ENCODE peak calls at places on chromosomes 11 and 22, in six cellular contexts. One of them, this sample, is unnamed.

GRCh38 chr11:118916842-118917388 is 8.8 kb downstream of the BCL9L start:
- DNase-seq in HepG2: peak
- DNase-seq in IMR-90: peak
- DNase-seq in WTC11: peak
- DNase-seq in A549: peak
- DNase-seq in SK-N-SH: no peak
- DNase-seq in this sample: no peak

GRCh38 chr11:118126082-118126838 is 26.4 kb downstream of the SCN4B start:
- DNase-seq in IMR-90: no peak
- DNase-seq in A549: peak
- DNase-seq in SK-N-SH: no peak
- DNase-seq in WTC11: no peak
- DNase-seq in HepG2: no peak
- DNase-seq in this sample: no peak

GRCh38 chr22:36741204-36741793 is 34.6 kb downstream of the IFT27 start:
- DNase-seq in A549: peak
- DNase-seq in SK-N-SH: peak
- DNase-seq in HepG2: no peak
- DNase-seq in IMR-90: no peak
- DNase-seq in WTC11: no peak
- DNase-seq in this sample: no peak

GRCh38 chr11:104442320-104442719 is 278.4 kb upstream of the PDGFD start:
- DNase-seq in HepG2: no peak
- DNase-seq in SK-N-SH: no peak
- DNase-seq in IMR-90: no peak
- DNase-seq in WTC11: no peak
- DNase-seq in A549: peak
- DNase-seq in this sample: no peak

GRCh38 chr11:41508121-41508520 is 48.7 kb upstream of the LRRC4C start:
- DNase-seq in WTC11: no peak
- DNase-seq in HepG2: no peak
- DNase-seq in A549: no peak
- DNase-seq in IMR-90: no peak
- DNase-seq in SK-N-SH: no peak
- DNase-seq in this sample: no peak

GRCh38 chr11:118661425-118662301 is 17.8 kb downstream of the TREH start:
- DNase-seq in WTC11: no peak
- DNase-seq in HepG2: no peak
- DNase-seq in SK-N-SH: no peak
- DNase-seq in IMR-90: no peak
- DNase-seq in A549: no peak
- DNase-seq in this sample: no peak

GRCh38 chr11:79269923-79270322 is 170.9 kb downstream of the TENM4 start:
- DNase-seq in WTC11: peak
- DNase-seq in IMR-90: no peak
- DNase-seq in SK-N-SH: peak
- DNase-seq in A549: no peak
- DNase-seq in HepG2: no peak
- DNase-seq in this sample: no peak

GRCh38 chr11:35114901-35115687 is 23.9 kb upstream of the CD44 start:
- DNase-seq in A549: no peak
- DNase-seq in WTC11: no peak
- DNase-seq in SK-N-SH: no peak
- DNase-seq in HepG2: no peak
- DNase-seq in IMR-90: no peak
- DNase-seq in this sample: no peak

GRCh38 chr11:6557063-6557462 is 46.4 kb downstream of the RRP8 start:
- DNase-seq in SK-N-SH: no peak
- DNase-seq in HepG2: no peak
- DNase-seq in A549: no peak
- DNase-seq in IMR-90: no peak
- DNase-seq in WTC11: no peak
- DNase-seq in this sample: no peak

GRCh38 chr11:64905516-64906313 is 11.3 kb downstream of the ATG2A start:
- DNase-seq in SK-N-SH: no peak
- DNase-seq in HepG2: no peak
- DNase-seq in WTC11: no peak
- DNase-seq in A549: no peak
- DNase-seq in IMR-90: no peak
- DNase-seq in this sample: no peak

GRCh38 chr22:22431271-22432220 is 77.0 kb downstream of the ZNF280B start:
- DNase-seq in HepG2: peak
- DNase-seq in A549: peak
- DNase-seq in SK-N-SH: peak
- DNase-seq in IMR-90: peak
- DNase-seq in WTC11: peak
- DNase-seq in this sample: no peak

GRCh38 chr11:41102471-41102870 is 357.0 kb downstream of the LRRC4C start:
- DNase-seq in A549: no peak
- DNase-seq in SK-N-SH: no peak
- DNase-seq in HepG2: no peak
- DNase-seq in IMR-90: no peak
- DNase-seq in WTC11: no peak
- DNase-seq in this sample: no peak

GRCh38 chr22:28329582-28330073 is 350.0 kb downstream of the TTC28 start:
- DNase-seq in WTC11: no peak
- DNase-seq in SK-N-SH: no peak
- DNase-seq in A549: no peak
- DNase-seq in IMR-90: peak
- DNase-seq in HepG2: no peak
- DNase-seq in this sample: no peak

GRCh38 chr11:115580416-115580815 is 76.2 kb upstream of the CADM1 start:
- DNase-seq in SK-N-SH: no peak
- DNase-seq in A549: no peak
- DNase-seq in IMR-90: no peak
- DNase-seq in HepG2: no peak
- DNase-seq in WTC11: no peak
- DNase-seq in this sample: no peak

GRCh38 chr11:102177974-102178631 is 67.9 kb downstream of the YAP1 start:
- DNase-seq in HepG2: peak
- DNase-seq in IMR-90: peak
- DNase-seq in SK-N-SH: peak
- DNase-seq in WTC11: no peak
- DNase-seq in A549: peak
- DNase-seq in this sample: no peak

GRCh38 chr11:43573233-43573632 is 107.3 kb upstream of the HSD17B12 start:
- DNase-seq in HepG2: peak
- DNase-seq in IMR-90: no peak
- DNase-seq in WTC11: peak
- DNase-seq in SK-N-SH: peak
- DNase-seq in A549: peak
- DNase-seq in this sample: no peak

GRCh38 chr11:133955091-133955846 is 1.5 kb downstream of the IGSF9B start:
- DNase-seq in HepG2: no peak
- DNase-seq in WTC11: no peak
- DNase-seq in SK-N-SH: peak
- DNase-seq in IMR-90: no peak
- DNase-seq in A549: no peak
- DNase-seq in this sample: no peak

GRCh38 chr11:35257287-35257686 is 118.3 kb downstream of the CD44 start:
- DNase-seq in IMR-90: no peak
- DNase-seq in HepG2: no peak
- DNase-seq in SK-N-SH: no peak
- DNase-seq in WTC11: no peak
- DNase-seq in A549: no peak
- DNase-seq in this sample: peak

GRCh38 chr11:2805388-2806057 is 80.1 kb downstream of the CDKN1C start:
- DNase-seq in SK-N-SH: no peak
- DNase-seq in A549: no peak
- DNase-seq in WTC11: peak
- DNase-seq in HepG2: no peak
- DNase-seq in IMR-90: no peak
- DNase-seq in this sample: no peak

GRCh38 chr11:61183645-61184044 is 19.7 kb upstream of the PGA3 start:
- DNase-seq in IMR-90: no peak
- DNase-seq in WTC11: no peak
- DNase-seq in A549: no peak
- DNase-seq in SK-N-SH: no peak
- DNase-seq in HepG2: no peak
- DNase-seq in this sample: no peak

GRCh38 chr22:37248251-37248650 is 4.2 kb upstream of the RAC2 start:
- DNase-seq in SK-N-SH: no peak
- DNase-seq in IMR-90: no peak
- DNase-seq in A549: no peak
- DNase-seq in HepG2: no peak
- DNase-seq in WTC11: no peak
- DNase-seq in this sample: no peak

GRCh38 chr22:38655532-38656255 is 498 bp downstream of the FAM227A start:
- DNase-seq in A549: peak
- DNase-seq in HepG2: no peak
- DNase-seq in WTC11: no peak
- DNase-seq in SK-N-SH: peak
- DNase-seq in IMR-90: peak
- DNase-seq in this sample: no peak

GRCh38 chr11:134579709-134580634 is 167.9 kb upstream of the B3GAT1 start:
- DNase-seq in SK-N-SH: peak
- DNase-seq in A549: no peak
- DNase-seq in IMR-90: no peak
- DNase-seq in HepG2: no peak
- DNase-seq in WTC11: no peak
- DNase-seq in this sample: no peak

GRCh38 chr11:42225664-42226063 is 766.2 kb upstream of the LRRC4C start:
- DNase-seq in SK-N-SH: no peak
- DNase-seq in HepG2: no peak
- DNase-seq in WTC11: no peak
- DNase-seq in IMR-90: no peak
- DNase-seq in A549: no peak
- DNase-seq in this sample: no peak

GRCh38 chr11:70089631-70090030 is 11.5 kb downstream of the ANO1 start:
- DNase-seq in HepG2: no peak
- DNase-seq in WTC11: no peak
- DNase-seq in A549: no peak
- DNase-seq in SK-N-SH: no peak
- DNase-seq in IMR-90: no peak
- DNase-seq in this sample: no peak

GRCh38 chr11:2825261-2825885 is 60.2 kb downstream of the CDKN1C start:
- DNase-seq in IMR-90: peak
- DNase-seq in WTC11: no peak
- DNase-seq in A549: no peak
- DNase-seq in HepG2: peak
- DNase-seq in SK-N-SH: no peak
- DNase-seq in this sample: no peak

GRCh38 chr11:116929393-116930090 is 92.1 kb upstream of the APOA1 start:
- DNase-seq in SK-N-SH: no peak
- DNase-seq in IMR-90: peak
- DNase-seq in WTC11: no peak
- DNase-seq in A549: no peak
- DNase-seq in HepG2: peak
- DNase-seq in this sample: no peak

GRCh38 chr22:17842386-17842785 is 68.1 kb upstream of the BID start:
- DNase-seq in A549: no peak
- DNase-seq in WTC11: no peak
- DNase-seq in HepG2: no peak
- DNase-seq in SK-N-SH: no peak
- DNase-seq in IMR-90: no peak
- DNase-seq in this sample: no peak
- TF ChIP-seq USF2 in A549: no peak
- TF ChIP-seq USF2 in WTC11: no peak
- TF ChIP-seq USF2 in HepG2: no peak
- TF ChIP-seq USF2 in SK-N-SH: no peak
- TF ChIP-seq USF2 in IMR-90: no peak
- TF ChIP-seq USF2 in this sample: peak

GRCh38 chr11:66313321-66314185 is 3.3 kb downstream of the CD248 start:
- DNase-seq in SK-N-SH: peak
- DNase-seq in A549: no peak
- DNase-seq in HepG2: peak
- DNase-seq in IMR-90: peak
- DNase-seq in WTC11: peak
- DNase-seq in this sample: no peak
- TF ChIP-seq USF2 in SK-N-SH: no peak
- TF ChIP-seq USF2 in A549: no peak
- TF ChIP-seq USF2 in HepG2: no peak
- TF ChIP-seq USF2 in IMR-90: no peak
- TF ChIP-seq USF2 in WTC11: no peak
- TF ChIP-seq USF2 in this sample: no peak

GRCh38 chr11:47247502-47247901 is 1.1 kb downstream of the ACP2 start:
- DNase-seq in A549: no peak
- DNase-seq in IMR-90: no peak
- DNase-seq in WTC11: no peak
- DNase-seq in HepG2: no peak
- DNase-seq in SK-N-SH: peak
- DNase-seq in this sample: no peak

GRCh38 chr11:47248664-47249377 is at the start of gene ACP2:
- DNase-seq in SK-N-SH: peak
- DNase-seq in A549: peak
- DNase-seq in HepG2: peak
- DNase-seq in WTC11: peak
- DNase-seq in IMR-90: peak
- DNase-seq in this sample: peak

GRCh38 chr11:47245586-47246357 is 2.8 kb downstream of the ACP2 start:
- DNase-seq in IMR-90: no peak
- DNase-seq in SK-N-SH: peak
- DNase-seq in WTC11: no peak
- DNase-seq in A549: no peak
- DNase-seq in HepG2: no peak
- DNase-seq in this sample: no peak

GRCh38 chr11:47249378-47249715 is 733 bp upstream of the ACP2 start:
- DNase-seq in A549: no peak
- DNase-seq in SK-N-SH: no peak
- DNase-seq in HepG2: no peak
- DNase-seq in IMR-90: no peak
- DNase-seq in WTC11: no peak
- DNase-seq in this sample: no peak

GRCh38 chr11:47248304-47248663 is 330 bp downstream of the ACP2 start:
- DNase-seq in HepG2: no peak
- DNase-seq in SK-N-SH: no peak
- DNase-seq in A549: no peak
- DNase-seq in IMR-90: peak
- DNase-seq in WTC11: no peak
- DNase-seq in this sample: peak
- TF ChIP-seq USF2 in HepG2: no peak
- TF ChIP-seq USF2 in SK-N-SH: no peak
- TF ChIP-seq USF2 in A549: no peak
- TF ChIP-seq USF2 in IMR-90: no peak
- TF ChIP-seq USF2 in WTC11: no peak
- TF ChIP-seq USF2 in this sample: no peak

DNA sequence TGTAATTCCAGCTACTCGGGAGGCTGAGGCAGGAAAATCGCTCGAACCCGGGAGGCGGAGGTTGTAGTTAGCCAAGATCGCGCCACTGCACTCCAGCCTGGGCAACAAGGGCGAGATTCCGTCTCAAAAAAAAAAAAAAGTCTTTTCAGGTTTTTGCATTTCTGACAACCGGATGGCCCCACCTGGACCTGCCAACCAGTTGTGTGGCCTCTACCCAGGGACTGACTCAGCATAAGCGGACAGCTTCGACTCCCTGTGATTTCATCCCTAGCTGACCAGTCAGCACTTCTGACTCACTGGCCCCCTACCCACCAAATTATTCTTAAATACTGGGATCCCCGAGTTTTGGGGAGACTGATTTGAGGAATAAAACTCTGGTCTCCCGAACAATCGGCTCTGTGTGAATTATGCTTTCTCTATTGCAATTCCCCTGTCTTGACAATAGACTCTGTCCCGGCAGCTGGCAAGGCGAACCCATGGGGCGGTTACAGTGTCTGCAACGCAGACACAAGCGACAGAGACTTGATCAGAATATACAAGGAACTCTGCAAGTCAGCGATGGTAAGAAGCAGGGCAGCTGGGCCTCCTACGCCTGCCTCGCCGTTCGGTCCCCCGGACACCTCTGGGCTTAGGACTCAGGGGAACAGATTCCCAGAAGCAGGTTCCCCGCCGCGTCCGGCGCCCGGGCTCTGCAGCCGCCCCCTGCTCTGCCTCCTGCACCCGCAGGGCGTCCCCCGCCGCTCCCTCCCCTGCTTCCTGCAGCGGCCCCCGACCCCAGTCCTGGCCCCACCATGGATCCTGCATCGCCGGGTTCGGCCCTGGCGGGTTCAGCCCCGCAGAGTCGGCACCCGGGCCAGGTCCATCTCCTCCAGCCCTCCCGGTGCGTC is 732 bp upstream of the TALDO1 start:
- DNase-seq in WTC11: peak
- DNase-seq in SK-N-SH: no peak
- DNase-seq in A549: peak
- DNase-seq in IMR-90: peak
- DNase-seq in HepG2: no peak
- DNase-seq in this sample: no peak
- TF ChIP-seq USF2 in WTC11: no peak
- TF ChIP-seq USF2 in SK-N-SH: no peak
- TF ChIP-seq USF2 in A549: no peak
- TF ChIP-seq USF2 in IMR-90: no peak
- TF ChIP-seq USF2 in HepG2: no peak
- TF ChIP-seq USF2 in this sample: no peak